ENCODE peak calls at places on chromosome 15, in four cellular contexts. Z, M, C and T are unnamed samples.

GRCh38 chr15:92429378-92430066 is 35.8 kb downstream of the ST8SIA2 start:
- DNase-seq in C (no peak), Z (no peak), M (no peak), T (peak)

GRCh38 chr15:69133862-69134519 is 26.4 kb upstream of the GLCE start:
- DNase-seq in M (no peak), C (no peak), Z (no peak), T (no peak)

GRCh38 chr15:72203507-72203837 is 5.9 kb upstream of the GRAMD2A start:
- DNase-seq in M (no peak), Z (peak), C (no peak), T (peak)

GRCh38 chr15:79977431-79977940 is 6.5 kb upstream of the BCL2A1 start:
- DNase-seq in M (no peak), Z (no peak), C (no peak), T (no peak)

GRCh38 chr15:100204211-100204610 is 137.6 kb downstream of the ADAMTS17 start:
- DNase-seq in Z (no peak), C (no peak), M (no peak), T (no peak)

GRCh38 chr15:79673416-79674123 is 223.2 kb downstream of the MTHFS start:
- DNase-seq in Z (no peak), M (no peak), C (no peak), T (peak)

GRCh38 chr15:74635228-74635627 is 19.6 kb downstream of the CLK3 start:
- DNase-seq in C (peak), Z (peak), M (peak), T (peak)

GRCh38 chr15:80674245-80674614 is 20.9 kb upstream of the ABHD17C start:
- DNase-seq in Z (no peak), M (no peak), C (no peak), T (no peak)

GRCh38 chr15:78072080-78072892 is 5.2 kb downstream of the TBC1D2B start:
- DNase-seq in Z (no peak), M (no peak), C (no peak), T (no peak)

GRCh38 chr15:95840004-95840403 is 490.5 kb upstream of the NR2F2 start:
- DNase-seq in M (no peak), C (no peak), Z (no peak), T (no peak)